ENCODE peak calls at places on chromosomes 6 and 20, in eight cellular contexts. P is Peyer's patch, Z is right atrium auricular region, G is IMR-90, J is lower leg skin, V is MCF 10A, D is fibroblast of villous mesenchyme, Q is body of pancreas. A is an unnamed sample.

GRCh38 chr6:147279423-147279822 is 75.2 kb downstream of the STXBP5 start:
- DNase-seq in P (no peak), Z (no peak), G (peak; percentile 50), J (no peak), V (peak; percentile 46), D (peak; percentile 90), Q (no peak), A (no peak)

GRCh38 chr6:83592770-83593394 is 80.5 kb downstream of the PRSS35 start:
- DNase-seq in P (no peak), Z (no peak), G (peak; percentile 17), J (no peak), V (peak; percentile 52), D (peak; percentile 28), Q (peak; percentile 22), A (peak; percentile 38)

GRCh38 chr6:144657691-144658090 is 372.6 kb downstream of the UTRN start:
- DNase-seq in P (no peak), Z (no peak), G (no peak), J (no peak), V (peak; percentile 58), D (no peak), Q (peak; percentile 33), A (no peak)

GRCh38 chr6:5518936-5519491 is 257.7 kb downstream of the FARS2 start:
- DNase-seq in P (no peak), Z (no peak), G (no peak), J (no peak), V (no peak), D (no peak), Q (no peak), A (no peak)

GRCh38 chr20:54219751-54220426 is 12.0 kb downstream of the PFDN4 start:
- DNase-seq in P (no peak), Z (no peak), G (peak; percentile 63), J (no peak), V (peak; percentile 65), D (peak; percentile 51), Q (peak; percentile 12), A (peak; percentile 83)

GRCh38 chr6:90103056-90103793 is 193.4 kb downstream of the BACH2 start:
- DNase-seq in P (no peak), Z (no peak), G (no peak), J (no peak), V (peak; percentile 82), D (peak; percentile 39), Q (peak; percentile 19), A (peak; percentile 8)

GRCh38 chr6:161444464-161444863 is 170.6 kb upstream of the AGPAT4 start:
- DNase-seq in P (no peak), Z (no peak), G (peak; percentile 24), J (no peak), V (no peak), D (no peak), Q (peak; percentile 59), A (no peak)

GRCh38 chr6:39430968-39431523 is 108.5 kb upstream of the KCNK16 start:
- DNase-seq in P (peak; percentile 58), Z (no peak), G (no peak), J (peak; percentile 51), V (peak; percentile 41), D (no peak), Q (no peak), A (no peak)

GRCh38 chr20:60365063-60365640 is 406.9 kb downstream of the CDH26 start:
- DNase-seq in P (no peak), Z (no peak), G (no peak), J (no peak), V (peak; percentile 1), D (no peak), Q (no peak), A (no peak)

GRCh38 chr6:138546733-138547185 is 47.5 kb upstream of the NHSL1 start:
- DNase-seq in P (no peak), Z (no peak), G (peak; percentile 67), J (no peak), V (peak; percentile 32), D (peak; percentile 13), Q (no peak), A (peak; percentile 13)

GRCh38 chr20:2149507-2149906 is 47.9 kb downstream of the STK35 start:
- DNase-seq in P (no peak), Z (no peak), G (peak; percentile 62), J (no peak), V (peak; percentile 18), D (no peak), Q (no peak), A (peak; percentile 22)

GRCh38 chr6:72784581-72784980 is 162.7 kb downstream of the KCNQ5 start:
- DNase-seq in P (no peak), Z (no peak), G (peak; percentile 65), J (no peak), V (no peak), D (peak; percentile 47), Q (no peak), A (peak; percentile 42)

GRCh38 chr6:98716341-98716740 is 118.0 kb upstream of the POU3F2 start:
- DNase-seq in P (no peak), Z (no peak), G (no peak), J (no peak), V (no peak), D (no peak), Q (no peak), A (no peak)

DNA sequence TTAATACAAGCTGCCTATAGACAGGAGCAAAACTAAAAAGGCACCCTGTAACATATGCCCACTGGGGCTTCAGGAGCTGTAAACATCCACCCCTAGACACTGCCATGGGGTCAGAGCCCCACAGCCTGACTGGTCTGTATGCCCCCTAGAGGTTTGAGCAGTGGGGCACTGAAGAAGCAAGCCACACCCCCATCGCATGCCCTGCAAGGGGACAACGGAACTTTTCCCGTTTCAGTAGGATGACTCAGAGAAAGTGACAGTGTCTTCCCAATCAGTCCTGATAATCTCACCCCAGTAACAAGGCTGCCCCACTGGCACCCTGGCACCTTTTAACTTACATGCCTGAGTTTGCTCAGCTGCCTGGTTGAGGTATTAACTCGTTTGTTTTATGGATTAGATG is 35.9 kb downstream of the BEND3 start:
- DNase-seq in P (peak; percentile 22), Z (no peak), G (no peak), J (no peak), V (no peak), D (no peak), Q (no peak), A (no peak)
- TF ChIP-seq CTCF in P (no peak), Z (no peak), G (no peak), J (no peak), V (no peak), D (no peak), Q (no peak), A (no peak)

DNA sequence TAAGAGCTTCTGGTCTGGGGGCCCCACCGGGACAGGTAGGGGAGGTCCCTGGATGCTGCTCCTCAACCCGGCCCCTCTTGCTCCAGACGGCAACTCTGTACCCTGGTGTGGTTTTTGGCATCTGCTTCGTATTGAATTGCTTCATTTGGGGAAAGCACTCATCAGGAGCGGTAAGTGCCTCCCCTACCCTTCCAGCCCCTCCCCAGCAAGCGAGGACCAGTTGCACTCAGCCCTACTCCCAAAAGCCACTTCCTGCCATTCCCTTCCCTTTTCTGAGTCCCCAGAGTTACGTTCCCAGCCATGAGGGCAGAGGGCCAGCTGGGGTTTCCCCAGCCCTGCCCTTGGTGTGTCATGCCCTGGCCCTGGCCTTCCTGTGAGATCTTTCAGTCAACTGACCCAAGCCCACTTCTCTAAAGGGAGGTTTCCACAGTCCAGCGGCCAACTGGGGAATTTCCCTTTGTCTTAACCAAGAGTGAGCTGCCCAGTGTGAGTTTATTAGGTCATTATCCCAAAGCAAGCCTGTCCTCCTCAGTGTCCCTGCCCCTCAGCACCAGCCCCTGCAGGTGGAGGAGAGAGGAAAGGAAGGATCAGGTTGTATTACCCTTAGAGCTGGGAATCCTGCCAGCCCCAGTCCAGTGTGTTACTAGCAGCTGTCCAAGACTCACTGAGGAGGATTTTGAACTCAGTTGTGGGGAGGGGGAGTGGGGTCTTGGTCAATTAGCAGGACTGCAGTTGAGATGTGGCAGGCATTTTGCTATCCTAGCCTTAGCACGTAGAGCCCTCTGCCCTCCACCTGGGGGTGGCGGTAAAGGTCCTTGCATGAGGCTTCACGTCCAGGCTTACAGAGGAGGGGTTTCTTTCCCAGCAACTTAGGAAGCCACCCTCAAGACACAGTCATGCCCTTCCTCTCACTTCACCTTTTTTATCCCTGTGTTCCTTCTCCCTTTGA is 45.8 kb downstream of the TM9SF4 start:
- DNase-seq in P (peak; percentile 80), Z (peak; percentile 93), G (peak; percentile 88), J (peak; percentile 84), V (peak; percentile 95), D (peak; percentile 71), Q (peak; percentile 87), A (peak; percentile 73)
- TF ChIP-seq CTCF in P (no peak), Z (no peak), G (peak; percentile 26), J (no peak), V (no peak), D (peak; percentile 40), Q (peak; percentile 41), A (peak; percentile 55)

GRCh38 chr20:49140411-49140810 is 47.7 kb downstream of the STAU1 start:
- DNase-seq in P (no peak), Z (no peak), G (no peak), J (no peak), V (no peak), D (no peak), Q (no peak), A (no peak)
- TF ChIP-seq CTCF in P (no peak), Z (no peak), G (no peak), J (no peak), V (no peak), D (no peak), Q (no peak), A (no peak)

DNA sequence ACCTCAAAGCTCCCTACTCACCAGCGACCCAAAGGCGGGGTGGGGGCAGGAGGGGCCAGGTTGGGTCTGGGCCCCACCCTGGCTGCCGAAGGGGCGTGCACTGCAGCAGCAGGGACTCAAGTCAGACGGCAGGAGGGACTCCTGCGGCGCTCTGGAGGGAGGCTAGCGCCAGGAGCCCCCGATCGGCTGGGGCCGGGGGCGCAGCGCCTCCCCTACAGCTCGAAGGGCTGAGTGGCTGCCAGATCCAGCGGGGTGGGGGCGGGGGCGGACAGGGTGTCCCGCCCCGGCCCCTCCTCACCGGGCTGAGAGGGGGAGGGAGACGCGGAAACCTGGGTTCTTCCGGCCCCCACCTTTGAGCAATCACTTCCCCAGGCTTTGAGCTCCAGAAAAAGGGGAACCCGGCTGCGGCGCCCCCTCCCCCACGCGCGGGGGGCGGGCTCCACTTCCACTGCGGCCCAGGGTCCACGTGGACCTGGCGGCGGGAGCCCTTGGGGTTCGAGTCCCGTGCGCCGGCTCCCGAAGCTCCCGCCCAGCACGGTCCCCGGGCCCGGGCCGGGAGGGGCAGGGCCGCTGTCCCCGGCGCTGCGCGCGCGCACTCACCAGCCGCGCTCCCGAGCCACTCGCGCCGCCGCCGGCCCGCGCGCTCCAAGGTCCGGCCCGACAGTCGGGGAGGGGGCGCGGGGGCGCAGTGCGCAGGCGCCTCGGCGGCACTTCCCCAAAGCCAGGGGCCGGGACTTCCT is at the start of gene RGS19:
- DNase-seq in P (peak; percentile 94), Z (no peak), G (peak; percentile 64), J (peak; percentile 64), V (peak; percentile 47), D (peak; percentile 68), Q (peak; percentile 81), A (peak; percentile 86)
- TF ChIP-seq CTCF in P (no peak), Z (no peak), G (no peak), J (no peak), V (no peak), D (no peak), Q (no peak), A (no peak)